ENCODE peak calls at places on chromosome 7, in six cellular contexts. T is coronary artery, D is mucosa of descending colon, U is heart left ventricle, M is brain microvascular endothelial cell, P is GM12878. C is an unnamed sample.
A peak's percentile ranks its signal among the peaks of the same experiment; 100 is the strongest.

GRCh38 chr7:48246073-48246472 is 74.8 kb downstream of the ABCA13 start:
- DNase-seq in U (no peak), T (no peak), D (no peak), M (no peak), P (peak; percentile 8), C (no peak)

GRCh38 chr7:121394709-121395140 is 1.4 kb downstream of the FAM3C start:
- DNase-seq in T (no peak), U (no peak), D (no peak), M (no peak), P (no peak), C (no peak)

GRCh38 chr7:21092923-21093702 is 306.4 kb upstream of the SP8 start:
- DNase-seq in U (no peak), T (no peak), P (no peak), D (no peak), M (no peak), C (no peak)

GRCh38 chr7:16811555-16811954 is 6.8 kb upstream of the AGR2 start:
- DNase-seq in U (no peak), T (no peak), M (no peak), P (no peak), D (no peak), C (no peak)

GRCh38 chr7:123747620-123748141 is 1.1 kb downstream of the WASL start:
- DNase-seq in U (peak; percentile 63), M (peak; percentile 86), D (peak; percentile 71), P (no peak), T (peak; percentile 78), C (peak; percentile 58)

GRCh38 chr7:26078437-26079362 is 73.3 kb upstream of the NFE2L3 start:
- DNase-seq in U (peak; percentile 83), T (no peak), M (peak; percentile 52), D (peak; percentile 83), P (peak; percentile 36), C (peak; percentile 94)

GRCh38 chr7:15306286-15306685 is 255.5 kb downstream of the AGMO start:
- DNase-seq in P (no peak), D (no peak), U (no peak), M (no peak), T (no peak), C (no peak)

GRCh38 chr7:2476776-2477446 is 713 bp upstream of the GRIFIN start:
- DNase-seq in M (no peak), U (no peak), T (no peak), D (no peak), P (no peak), C (no peak)

GRCh38 chr7:69603937-69604494 is 5.7 kb downstream of the AUTS2 start:
- DNase-seq in P (peak; percentile 53), U (no peak), T (no peak), M (no peak), D (no peak), C (no peak)

GRCh38 chr7:1934756-1935155 is 264.7 kb downstream of the ELFN1 start:
- DNase-seq in U (no peak), D (no peak), P (no peak), M (no peak), T (no peak), C (no peak)

GRCh38 chr7:91892821-91893340 is 12.4 kb upstream of the MTERF1 start:
- DNase-seq in M (peak; percentile 52), D (no peak), U (no peak), T (no peak), P (no peak), C (no peak)

GRCh38 chr7:134420509-134421125 is 38.3 kb downstream of the AKR1B1 start:
- DNase-seq in U (no peak), T (no peak), P (no peak), D (peak; percentile 83), M (peak; percentile 61), C (peak; percentile 54)

GRCh38 chr7:21782996-21783395 is 162.7 kb downstream of the CDCA7L start:
- DNase-seq in D (no peak), P (no peak), U (no peak), M (no peak), T (no peak), C (no peak)

GRCh38 chr7:13279854-13280435 is 592.5 kb downstream of the ARL4A start:
- DNase-seq in U (no peak), T (no peak), D (no peak), P (no peak), M (no peak), C (no peak)

GRCh38 chr7:128324363-128324680 is 19.4 kb downstream of the RBM28 start:
- DNase-seq in T (no peak), P (no peak), U (no peak), D (no peak), M (no peak), C (no peak)

GRCh38 chr7:73526892-73527821 is 5.1 kb upstream of the BAZ1B start:
- DNase-seq in M (no peak), D (no peak), P (no peak), T (no peak), U (no peak), C (no peak)

GRCh38 chr7:132150711-132151110 is 425.6 kb downstream of the PLXNA4 start:
- DNase-seq in U (no peak), P (no peak), M (no peak), D (no peak), T (no peak), C (no peak)

GRCh38 chr7:91457208-91457607 is 193.0 kb downstream of the FZD1 start:
- DNase-seq in M (no peak), T (no peak), D (no peak), P (no peak), U (no peak), C (no peak)

GRCh38 chr7:14837216-14837615 is 65.3 kb downstream of the DGKB start:
- DNase-seq in P (no peak), D (no peak), M (no peak), U (no peak), T (no peak), C (no peak)

GRCh38 chr7:23938937-23939552 is 229.0 kb downstream of the STK31 start:
- DNase-seq in D (peak; percentile 32), T (no peak), M (peak; percentile 27), U (no peak), P (no peak), C (peak; percentile 31)

GRCh38 chr7:17370901-17371550 is 72.6 kb downstream of the AHR start:
- DNase-seq in D (no peak), U (no peak), P (no peak), M (no peak), T (no peak), C (no peak)

GRCh38 chr7:156832195-156832877 is 60.6 kb downstream of the LMBR1 start:
- DNase-seq in M (no peak), T (no peak), U (no peak), D (no peak), P (no peak), C (no peak)

GRCh38 chr7:101677421-101678137 is 48.5 kb upstream of the MYL10 start:
- DNase-seq in U (no peak), T (no peak), D (no peak), P (no peak), M (peak; percentile 42), C (no peak)

GRCh38 chr7:83038787-83039186 is 123.9 kb downstream of the PCLO start:
- DNase-seq in T (no peak), M (no peak), P (no peak), U (no peak), D (no peak), C (no peak)

GRCh38 chr7:98730331-98730730 is 113.2 kb downstream of the NPTX2 start:
- DNase-seq in T (no peak), P (no peak), U (no peak), M (no peak), D (no peak), C (no peak)

DNA sequence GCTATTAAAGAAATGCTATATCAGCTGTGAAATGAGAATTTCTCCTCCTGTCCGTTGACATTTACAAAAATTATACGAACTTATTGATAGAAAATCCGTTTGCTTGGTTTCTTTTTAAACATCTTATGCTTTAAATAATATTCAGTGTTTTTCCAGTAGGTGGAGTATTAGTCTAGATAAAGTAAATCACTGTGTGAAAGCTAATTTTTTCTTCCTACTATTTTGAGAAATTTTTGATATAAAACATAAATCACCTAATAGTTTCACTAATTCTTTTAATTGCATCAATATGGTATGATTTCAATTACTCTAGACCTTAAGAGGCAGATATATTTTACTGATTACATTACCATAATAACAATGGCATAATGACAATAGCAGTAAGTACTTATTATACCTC is 335.2 kb upstream of the C7orf33 start:
- DNase-seq in P (no peak), D (no peak), M (no peak), T (no peak), U (no peak), C (no peak)
- TF ChIP-seq CTCF in P (no peak), D (no peak), M (no peak), T (no peak), U (peak; percentile 5), C (peak; percentile 39)

GRCh38 chr7:54477083-54477482 is 65.1 kb upstream of the VSTM2A start:
- DNase-seq in P (no peak), D (no peak), U (no peak), T (no peak), M (no peak), C (no peak)
- TF ChIP-seq CTCF in P (no peak), D (no peak), U (no peak), T (no peak), M (no peak), C (peak; percentile 46)

GRCh38 chr7:119482209-119482608 is 790.8 kb upstream of the KCND2 start:
- DNase-seq in U (no peak), D (no peak), T (no peak), P (peak; percentile 12), M (peak; percentile 4), C (peak; percentile 48)
- TF ChIP-seq CTCF in U (no peak), D (no peak), T (no peak), P (peak; percentile 41), M (peak; percentile 72), C (peak; percentile 38)

GRCh38 chr7:100476903-100477870 is 1.8 kb downstream of the TSC22D4 start:
- DNase-seq in T (peak; percentile 74), D (peak; percentile 55), U (no peak), P (no peak), M (no peak), C (peak; percentile 38)
- TF ChIP-seq CTCF in T (no peak), D (no peak), U (no peak), P (peak; percentile 65), M (peak; percentile 54), C (no peak)

DNA sequence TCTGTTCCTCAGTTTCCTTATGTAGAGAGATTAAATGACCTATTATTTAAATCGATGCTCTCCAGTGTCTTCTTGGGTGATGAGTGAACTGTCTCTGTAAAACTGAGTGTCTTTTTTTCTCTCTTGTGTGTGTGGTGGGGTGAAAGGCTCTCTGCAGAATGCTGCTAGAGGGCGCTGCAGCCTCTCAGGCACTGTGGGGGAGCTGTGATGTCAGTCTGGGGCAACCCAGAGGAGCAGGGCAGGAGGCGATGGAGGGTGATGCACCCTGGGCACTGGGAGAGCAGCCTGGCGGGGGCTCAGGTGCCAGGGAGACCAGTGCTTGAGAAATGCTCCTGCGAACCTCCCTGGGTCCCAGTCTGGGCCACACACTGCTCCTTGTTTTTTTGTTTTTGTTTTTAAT is 110.1 kb upstream of the POM121L12 start:
- DNase-seq in P (no peak), M (no peak), T (no peak), U (peak; percentile 54), D (no peak), C (no peak)
- TF ChIP-seq CTCF in P (no peak), M (no peak), T (no peak), U (no peak), D (no peak), C (no peak)

GRCh38 chr7:122532406-122533269 is 166.3 kb downstream of the RNF133 start:
- DNase-seq in T (no peak), D (no peak), P (no peak), M (no peak), U (no peak), C (no peak)
- TF ChIP-seq CTCF in T (no peak), D (no peak), P (peak; percentile 47), M (no peak), U (peak; percentile 31), C (peak; percentile 72)